ENCODE peak calls at places on chromosomes 1 and 21, in four cellular contexts. V is HepG2, I is A549, L is tibial nerve. B is an unnamed sample.

GRCh38 chr21:37732927-37733326 is 183.3 kb downstream of the KCNJ6 start:
- DNase-seq in V (no peak), I (no peak), L (no peak), B (no peak)

GRCh38 chr1:107110346-107110745 is 30.5 kb upstream of the NTNG1 start:
- DNase-seq in V (no peak), I (no peak), L (no peak), B (no peak)

GRCh38 chr1:51926171-51926812 is 47.8 kb upstream of the NRDC start:
- DNase-seq in V (no peak), I (no peak), L (no peak), B (no peak)

GRCh38 chr21:34190576-34191301 is 117.4 kb downstream of the MRPS6 start:
- DNase-seq in V (no peak), I (no peak), L (no peak), B (no peak)

GRCh38 chr1:115507256-115507589 is 134.5 kb upstream of the VANGL1 start:
- DNase-seq in V (peak; percentile 27), I (no peak), L (no peak), B (no peak)

GRCh38 chr1:235635938-235636663 is 13.5 kb downstream of the GNG4 start:
- DNase-seq in V (no peak), I (no peak), L (no peak), B (no peak)

GRCh38 chr1:171507435-171507834 is 22.1 kb downstream of the PRRC2C start:
- DNase-seq in V (no peak), I (no peak), L (no peak), B (no peak)

GRCh38 chr1:234907585-234908457 is 220.8 kb downstream of the TOMM20 start:
- DNase-seq in V (peak; percentile 51), I (no peak), L (no peak), B (no peak)

GRCh38 chr1:172970186-172970585 is 80.6 kb downstream of the TNFSF18 start:
- DNase-seq in V (no peak), I (peak; percentile 15), L (no peak), B (no peak)

GRCh38 chr1:93506140-93506539 is 58.2 kb downstream of the FNBP1L start:
- DNase-seq in V (no peak), I (no peak), L (no peak), B (no peak)

GRCh38 chr1:230145505-230145899 is 78.5 kb downstream of the GALNT2 start:
- DNase-seq in V (no peak), I (no peak), L (no peak), B (no peak)

GRCh38 chr1:153793261-153793972 is 18.2 kb downstream of the SLC27A3 start:
- DNase-seq in V (no peak), I (no peak), L (no peak), B (no peak)

GRCh38 chr1:25958475-25958874 is 39.4 kb downstream of the PAFAH2 start:
- DNase-seq in V (no peak), I (no peak), L (no peak), B (no peak)

GRCh38 chr1:117671781-117672501 is 66.1 kb downstream of the TENT5C start:
- DNase-seq in V (peak; percentile 46), I (no peak), L (peak; percentile 21), B (peak; percentile 80)

GRCh38 chr1:32741417-32742131 is 39.0 kb upstream of the SYNC start:
- DNase-seq in V (no peak), I (peak; percentile 69), L (no peak), B (no peak)

GRCh38 chr21:38768385-38769071 is 37.2 kb upstream of the ETS2 start:
- DNase-seq in V (no peak), I (no peak), L (no peak), B (no peak)

GRCh38 chr1:151146072-151146415 is 387 bp downstream of the SEMA6C start:
- DNase-seq in V (no peak), I (no peak), L (no peak), B (no peak)

GRCh38 chr1:185960377-185961151 is 226.4 kb downstream of the HMCN1 start:
- DNase-seq in V (no peak), I (no peak), L (peak; percentile 54), B (no peak)

GRCh38 chr1:13792429-13792828 is 92.4 kb downstream of the PRDM2 start:
- DNase-seq in V (no peak), I (no peak), L (no peak), B (no peak)

GRCh38 chr1:29256979-29257804 is 20.9 kb downstream of the PTPRU start:
- DNase-seq in V (no peak), I (no peak), L (no peak), B (no peak)

GRCh38 chr1:3219005-3219724 is 150.2 kb downstream of the PRDM16 start:
- DNase-seq in V (peak; percentile 89), I (peak; percentile 5), L (peak; percentile 33), B (peak; percentile 91)

GRCh38 chr1:51491166-51491981 is 27.7 kb downstream of the EPS15 start:
- DNase-seq in V (no peak), I (no peak), L (no peak), B (no peak)

GRCh38 chr1:41891403-41891896 is 27.3 kb downstream of the HIVEP3 start:
- DNase-seq in V (peak; percentile 10), I (no peak), L (no peak), B (peak; percentile 41)

GRCh38 chr1:118136511-118136937 is 48.5 kb downstream of the SPAG17 start:
- DNase-seq in V (no peak), I (no peak), L (no peak), B (no peak)

GRCh38 chr1:185636848-185637247 is 97.3 kb upstream of the HMCN1 start:
- DNase-seq in V (no peak), I (no peak), L (no peak), B (no peak)

GRCh38 chr21:44853601-44854390 is 19.7 kb downstream of the PTTG1IP start:
- DNase-seq in V (no peak), I (no peak), L (no peak), B (peak; percentile 71)

GRCh38 chr1:30822966-30823581 is 65.5 kb upstream of the LAPTM5 start:
- DNase-seq in V (no peak), I (no peak), L (no peak), B (no peak)

GRCh38 chr1:83632906-83633305 is 366.0 kb downstream of the TTLL7 start:
- DNase-seq in V (no peak), I (no peak), L (no peak), B (no peak)

GRCh38 chr1:96541491-96541890 is 180.1 kb upstream of the PTBP2 start:
- DNase-seq in V (no peak), I (no peak), L (no peak), B (no peak)

GRCh38 chr21:45404726-45405270 is at the start of gene COL18A1:
- DNase-seq in V (no peak), I (peak; percentile 47), L (no peak), B (peak; percentile 52)

GRCh38 chr21:43284700-43285099 is 115.9 kb downstream of the CRYAA start:
- DNase-seq in V (no peak), I (no peak), L (no peak), B (no peak)

GRCh38 chr21:43284238-43284637 is 115.4 kb downstream of the CRYAA start:
- DNase-seq in V (no peak), I (no peak), L (no peak), B (no peak)

GRCh38 chr21:43281661-43282357 is 113.0 kb downstream of the CRYAA start:
- DNase-seq in V (no peak), I (no peak), L (no peak), B (no peak)

GRCh38 chr21:43282358-43283120 is 113.7 kb downstream of the CRYAA start:
- DNase-seq in V (no peak), I (no peak), L (no peak), B (no peak)

GRCh38 chr21:43283136-43283924 is 114.5 kb downstream of the CRYAA start:
- DNase-seq in V (no peak), I (no peak), L (no peak), B (no peak)
- TF ChIP-seq EP300 in V (no peak), I (no peak), L (no peak), B (no peak)

DNA sequence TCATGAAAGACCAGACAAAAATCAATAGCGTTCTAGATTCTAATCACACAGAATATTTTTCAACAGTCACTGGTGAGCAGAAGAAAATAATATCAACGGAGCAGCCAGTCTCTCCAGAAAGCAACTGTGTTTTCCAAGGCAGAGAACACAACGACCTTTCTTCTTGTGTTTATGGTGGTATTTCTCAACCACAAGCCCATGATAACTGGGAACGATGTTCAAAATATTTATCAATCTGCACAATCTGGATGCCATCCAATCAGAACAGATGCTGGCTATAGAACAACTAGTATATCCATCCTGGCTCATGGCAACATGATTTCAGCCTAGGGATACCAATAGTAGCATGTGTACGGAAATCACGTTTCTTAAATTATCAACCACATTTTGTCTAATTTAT is 162.7 kb upstream of the RUNX1 start:
- DNase-seq in V (no peak), I (no peak), L (no peak), B (no peak)
- H3K4me1 ChIP-seq in V (no peaks in the 10 kb centered on the region), I (peaks cover under 1% of the 10 kb centered on the region), L (no peaks in the 10 kb centered on the region), B (peaks cover under 1% of the 10 kb centered on the region)

GRCh38 chr1:47434051-47434842 is 3.6 kb upstream of the FOXD2 start:
- DNase-seq in V (no peak), I (no peak), L (peak; percentile 23), B (peak; percentile 86)

GRCh38 chr1:47433037-47433421 is 4.8 kb upstream of the FOXD2 start:
- DNase-seq in V (no peak), I (no peak), L (no peak), B (no peak)

GRCh38 chr1:47432071-47433036 is 5.5 kb upstream of the FOXD2 start:
- DNase-seq in V (peak; percentile 39), I (peak; percentile 61), L (peak; percentile 80), B (peak; percentile 86)

GRCh38 chr1:47431534-47431933 is 6.3 kb upstream of the FOXD2 start:
- DNase-seq in V (no peak), I (no peak), L (no peak), B (no peak)

GRCh38 chr1:47433453-47434050 is 4.3 kb upstream of the FOXD2 start:
- DNase-seq in V (no peak), I (no peak), L (no peak), B (no peak)
- H3K4me3 ChIP-seq in V (no peak overlapping the region), I (no peak overlapping the region), L (peak overlapping the region; percentile 79), B (peak overlapping the region; percentile 32)

GRCh38 chr1:238953448-238953847 is 432.9 kb upstream of the CHRM3 start:
- DNase-seq in V (no peak), I (no peak), L (no peak), B (no peak)
- TF ChIP-seq EP300 in V (no peak), I (no peak), L (no peak), B (no peak)

DNA sequence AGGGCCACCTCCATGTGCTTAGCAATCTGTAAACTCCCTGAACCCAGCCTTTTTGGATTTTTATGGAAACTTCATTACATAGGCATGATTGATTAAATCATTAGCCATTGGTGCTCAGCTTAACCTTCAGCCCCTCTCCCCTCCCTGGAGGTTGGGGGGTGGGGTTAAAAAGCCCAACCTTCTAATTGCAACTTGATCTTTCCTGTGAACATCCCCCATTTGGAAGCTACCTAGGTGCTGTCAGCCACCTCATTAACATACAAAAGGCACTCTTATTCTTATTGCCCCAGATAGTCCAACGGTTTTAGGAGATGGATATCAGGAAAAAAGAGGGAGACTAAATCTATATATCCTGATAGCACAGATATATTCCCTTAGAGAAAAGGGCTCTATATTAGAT is 424.0 kb upstream of the BEND5 start:
- DNase-seq in V (no peak), I (no peak), L (no peak), B (no peak)
- H3K4me1 ChIP-seq in V (no peaks in the 10 kb centered on the region), I (no peaks in the 10 kb centered on the region), L (no peaks in the 10 kb centered on the region), B (peaks cover 10% of the 10 kb centered on the region)

GRCh38 chr1:213884402-213884801 is 103.4 kb upstream of the PROX1 start:
- DNase-seq in V (no peak), I (no peak), L (no peak), B (no peak)
- H3K4me3 ChIP-seq in V (no peak overlapping the region), I (no peak overlapping the region), L (no peak overlapping the region), B (no peak overlapping the region)

GRCh38 chr1:209157514-209158285 is 425.8 kb upstream of the CAMK1G start:
- DNase-seq in V (no peak), I (no peak), L (no peak), B (no peak)
- TF ChIP-seq EP300 in V (no peak), I (no peak), L (no peak), B (no peak)

GRCh38 chr1:245856944-245857531 is 650.0 kb downstream of the SMYD3 start:
- DNase-seq in V (peak; percentile 82), I (no peak), L (no peak), B (no peak)
- H3K4me1 ChIP-seq in V (peaks cover 37% of the 10 kb centered on the region), I (no peaks in the 10 kb centered on the region), L (no peaks in the 10 kb centered on the region), B (no peaks in the 10 kb centered on the region)

B was measured in stomach.